ENCODE peak calls at places on chromosomes 4 and X, in nine cellular contexts. K is prostate gland, M is GM12878, B is HCT116, N is transverse colon, W is H1, U is suprapubic skin, X is breast epithelium, G is stomach. I is an unnamed sample.

GRCh38 chrX:6810796-6811195 is 275.9 kb upstream of the VCX3A start:
- DNase-seq in B (no peak), W (no peak), K (no peak), X (no peak), N (no peak), M (no peak), G (no peak), U (no peak), I (no peak)

GRCh38 chr4:182250446-182250845 is 7.2 kb downstream of the TENM3 start:
- DNase-seq in W (no peak), G (no peak), X (no peak), N (no peak), U (no peak), B (no peak), K (no peak), M (no peak), I (no peak)

GRCh38 chr4:109735566-109736454 is 5.9 kb upstream of the PLA2G12A start:
- DNase-seq in N (peak), M (no peak), G (no peak), U (no peak), W (no peak), X (no peak), K (no peak), B (no peak), I (no peak)

GRCh38 chr4:139950568-139950967 is 203.4 kb downstream of the MAML3 start:
- DNase-seq in W (no peak), U (no peak), M (peak), N (no peak), K (no peak), X (no peak), B (no peak), G (no peak), I (peak)

GRCh38 chr4:16289872-16290554 is 63.7 kb upstream of the TAPT1 start:
- DNase-seq in N (no peak), G (no peak), B (peak), K (no peak), W (no peak), U (no peak), X (no peak), M (no peak), I (no peak)

GRCh38 chr4:56863441-56864129 is 42.1 kb upstream of the SPINK2 start:
- DNase-seq in W (no peak), N (no peak), G (no peak), X (no peak), B (no peak), K (no peak), U (no peak), M (no peak), I (no peak)

GRCh38 chr4:57080781-57081650 is 29.2 kb downstream of the IGFBP7 start:
- DNase-seq in U (no peak), B (no peak), N (no peak), K (peak), G (no peak), X (no peak), W (no peak), M (no peak), I (no peak)

GRCh38 chr4:125639182-125639621 is 324.4 kb downstream of the FAT4 start:
- DNase-seq in B (no peak), X (no peak), N (no peak), M (no peak), G (no peak), U (no peak), K (no peak), W (peak), I (no peak)

GRCh38 chrX:129701624-129702069 is 37.1 kb upstream of the XPNPEP2 start:
- DNase-seq in M (no peak), W (no peak), B (no peak), N (peak), U (peak), K (no peak), X (no peak), G (no peak), I (no peak)

GRCh38 chr4:57131849-57132745 is 21.9 kb upstream of the IGFBP7 start:
- DNase-seq in G (no peak), N (no peak), W (no peak), B (no peak), M (no peak), K (peak), X (no peak), U (no peak), I (no peak)

GRCh38 chr4:94765653-94766052 is 7.9 kb downstream of the BMPR1B start:
- DNase-seq in W (no peak), K (no peak), X (no peak), M (no peak), G (no peak), N (no peak), U (no peak), B (no peak), I (no peak)

GRCh38 chr4:146243141-146243882 is 29.0 kb downstream of the REELD1 start:
- DNase-seq in M (peak), N (no peak), U (no peak), K (no peak), W (peak), X (no peak), B (no peak), G (no peak), I (peak)

GRCh38 chrX:19554786-19555185 is 39.5 kb upstream of the MAP3K15 start:
- DNase-seq in K (no peak), W (no peak), N (no peak), M (peak), U (no peak), X (no peak), B (no peak), G (no peak), I (no peak)

GRCh38 chrX:111375747-111376146 is 36.2 kb downstream of the DCX start:
- DNase-seq in U (no peak), G (no peak), B (no peak), X (no peak), K (no peak), M (no peak), N (no peak), W (no peak), I (no peak)

GRCh38 chrX:41828821-41829220 is 94.5 kb downstream of the CASK start:
- DNase-seq in U (no peak), N (no peak), B (no peak), X (no peak), M (no peak), K (no peak), G (no peak), W (no peak), I (no peak)

GRCh38 chr4:107603430-107603829 is 116.6 kb downstream of the PAPSS1 start:
- DNase-seq in U (no peak), X (no peak), G (peak), M (no peak), B (no peak), W (no peak), N (peak), K (peak), I (no peak)

GRCh38 chr4:4761128-4761991 is 98.1 kb upstream of the MSX1 start:
- DNase-seq in M (no peak), K (no peak), B (peak), G (no peak), U (no peak), N (no peak), W (peak), X (no peak), I (no peak)

GRCh38 chr4:52343595-52343994 is 292.5 kb downstream of the SPATA18 start:
- DNase-seq in K (no peak), M (no peak), U (no peak), B (no peak), X (no peak), G (no peak), W (no peak), N (no peak), I (no peak)

GRCh38 chrX:109294097-109294815 is 187.6 kb downstream of the GUCY2F start:
- DNase-seq in W (no peak), M (no peak), X (no peak), B (no peak), N (no peak), G (no peak), U (no peak), K (no peak), I (no peak)

GRCh38 chr4:180434131-180434895 is 1808.9 kb upstream of the TENM3 start:
- DNase-seq in N (no peak), B (no peak), X (no peak), K (no peak), U (no peak), G (no peak), W (no peak), M (peak), I (no peak)

GRCh38 chrX:11188664-11189063 is 77.5 kb downstream of the HCCS start:
- DNase-seq in W (no peak), N (no peak), B (no peak), X (no peak), K (no peak), U (no peak), G (no peak), M (no peak), I (no peak)

GRCh38 chr4:155319506-155319905 is 57.3 kb downstream of the MAP9 start:
- DNase-seq in X (no peak), B (no peak), W (no peak), G (no peak), N (no peak), U (no peak), M (no peak), K (no peak), I (no peak)

DNA sequence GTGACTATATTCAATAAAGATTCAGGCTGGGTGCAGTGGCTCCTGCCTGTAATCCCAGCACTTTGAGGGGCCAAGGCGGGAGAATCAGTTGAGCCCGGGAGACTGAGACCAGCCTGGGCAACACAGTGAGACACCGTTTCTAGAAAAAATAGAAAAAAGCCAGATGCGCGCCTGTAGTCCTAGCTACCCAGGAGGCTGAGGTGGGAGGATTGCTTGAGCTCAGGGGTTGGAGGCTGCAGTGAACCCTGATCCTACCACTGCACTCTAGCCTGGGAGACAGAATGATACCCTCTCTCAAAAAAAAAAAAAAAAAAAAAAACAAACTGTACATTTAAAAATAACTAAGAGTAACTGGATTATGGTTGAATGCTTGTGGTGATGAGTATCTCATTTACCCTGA is 1.1 kb downstream of the NUDT6 start:
- DNase-seq in M (no peak), X (no peak), U (no peak), G (no peak), B (no peak), N (no peak), W (no peak), K (no peak), I (no peak)
- TF ChIP-seq POLR2AphosphoS5 in M (no peak), X (no peak), U (no peak), G (no peak), B (no peak), N (no peak), W (no peak), K (no peak), I (no peak)

GRCh38 chr4:144644368-144645101 is 1.4 kb upstream of the HHIP start:
- DNase-seq in K (no peak), M (no peak), U (no peak), B (no peak), N (no peak), X (no peak), W (no peak), G (no peak), I (no peak)

GRCh38 chr4:144647095-144647959 is 1.4 kb downstream of the HHIP start:
- DNase-seq in X (no peak), G (no peak), M (no peak), U (no peak), K (no peak), W (peak), B (no peak), N (no peak), I (no peak)

GRCh38 chr4:144645102-144645469 is 870 bp upstream of the HHIP start:
- DNase-seq in G (no peak), M (no peak), X (no peak), W (no peak), N (no peak), K (no peak), B (no peak), U (no peak), I (no peak)

GRCh38 chr4:144646523-144647094 is 653 bp downstream of the HHIP start:
- DNase-seq in G (no peak), M (no peak), X (no peak), N (no peak), W (peak), U (no peak), B (no peak), K (no peak), I (no peak)

DNA sequence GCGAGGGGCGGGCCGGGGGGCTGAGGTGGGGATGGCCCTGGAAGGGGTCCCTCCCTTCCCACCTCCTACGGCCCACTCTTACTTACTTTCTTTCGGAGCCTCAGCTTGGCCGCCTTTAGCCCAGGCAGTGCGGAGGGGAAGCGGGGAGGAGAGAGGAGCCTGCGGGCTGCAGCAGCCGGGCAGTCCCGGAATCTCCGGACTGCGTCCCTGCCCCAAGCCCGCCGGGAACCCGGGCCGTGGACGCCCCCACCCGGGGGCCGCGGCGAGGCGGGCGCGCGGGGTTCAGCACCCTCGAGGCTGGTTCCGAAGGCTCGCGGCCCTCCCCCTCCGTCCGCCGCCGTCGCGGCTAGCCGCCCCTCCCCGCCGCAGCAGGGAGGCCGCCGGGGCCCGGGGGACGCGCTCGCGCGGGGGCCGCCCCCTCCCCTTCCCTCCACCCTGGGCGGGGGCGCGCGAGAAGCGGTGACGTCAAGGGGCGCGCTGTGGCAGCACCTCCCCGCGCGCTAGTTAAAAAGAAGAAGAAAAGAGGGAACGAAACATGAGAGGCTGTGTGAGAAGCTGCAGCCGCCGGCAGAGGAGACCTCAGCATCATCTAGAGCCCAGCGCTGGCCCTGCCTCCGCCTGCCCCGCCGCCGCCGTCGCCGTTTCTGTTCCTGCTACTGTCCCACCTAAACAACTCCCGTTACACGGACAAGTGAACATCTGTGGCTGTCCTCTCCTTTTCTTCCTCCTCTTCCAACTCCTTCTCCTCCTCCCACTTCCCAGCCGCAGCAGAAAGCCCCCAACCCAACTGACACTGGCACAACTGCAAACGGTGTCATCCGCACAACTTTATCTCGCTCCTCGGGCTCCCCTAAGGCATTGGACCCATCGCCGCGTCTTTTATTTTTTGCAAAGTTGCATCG is at the start of gene HHIP:
- DNase-seq in B (no peak), K (no peak), U (peak), X (no peak), N (peak), W (peak), G (peak), M (no peak), I (peak)
- TF ChIP-seq POLR2A in B (no peak), K (no peak), U (no peak), X (no peak), N (peak), W (no peak), G (no peak), M (peak), I (no peak)

GRCh38 chrX:153857348-153857903 is 27.1 kb upstream of the PDZD4 start:
- DNase-seq in W (no peak), N (no peak), G (no peak), X (no peak), M (no peak), B (no peak), U (no peak), K (no peak), I (no peak)

GRCh38 chrX:153854702-153855101 is 24.4 kb upstream of the PDZD4 start:
- DNase-seq in X (no peak), U (no peak), N (no peak), B (no peak), G (no peak), M (no peak), K (no peak), W (no peak), I (no peak)

GRCh38 chrX:153851981-153852380 is 21.6 kb upstream of the PDZD4 start:
- DNase-seq in K (no peak), B (no peak), W (no peak), U (no peak), M (no peak), N (no peak), X (no peak), G (no peak), I (no peak)

GRCh38 chrX:153853902-153854267 is 23.5 kb upstream of the PDZD4 start:
- DNase-seq in K (no peak), X (no peak), M (no peak), W (no peak), B (no peak), U (no peak), G (peak), N (no peak), I (no peak)

DNA sequence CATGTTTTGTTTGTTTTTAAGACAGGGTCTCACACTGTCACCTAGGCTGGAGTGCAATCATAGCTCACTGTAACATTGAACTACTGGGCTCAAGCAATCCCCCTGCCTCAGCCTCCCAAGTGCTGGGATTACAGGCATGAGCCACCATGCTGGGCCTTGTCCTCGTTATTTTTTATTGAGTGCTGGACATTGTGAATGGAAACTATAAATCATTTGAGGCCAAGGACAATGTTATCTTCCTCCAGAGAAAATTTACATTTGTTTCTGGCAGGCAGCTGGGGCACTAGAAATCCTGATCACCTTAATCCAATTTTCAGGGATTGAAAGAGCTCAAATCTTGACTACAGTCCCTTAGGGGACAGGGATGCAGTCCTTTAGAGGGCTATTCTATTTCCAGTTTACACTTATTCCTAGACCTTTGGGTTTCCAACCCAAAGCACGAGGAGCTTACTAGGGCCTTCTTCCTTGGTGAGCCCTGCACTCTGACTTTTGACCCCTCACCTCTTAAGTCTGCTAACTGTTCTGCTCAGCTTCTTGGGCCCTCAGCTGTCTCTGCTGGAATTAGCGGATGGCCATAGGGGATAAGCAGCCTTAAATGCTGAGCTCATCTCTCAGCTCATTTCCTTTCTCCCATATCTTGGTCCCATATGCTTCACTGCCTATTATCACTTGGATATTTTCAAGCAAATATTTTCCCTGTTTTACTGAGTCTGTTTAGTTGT is 23.0 kb upstream of the PDZD4 start:
- DNase-seq in K (no peak), U (no peak), B (no peak), X (no peak), G (peak), M (no peak), W (no peak), N (no peak), I (no peak)
- TF ChIP-seq POLR2AphosphoS5 in K (no peak), U (no peak), B (no peak), X (no peak), G (no peak), M (no peak), W (no peak), N (no peak), I (no peak)

GRCh38 chrX:152830312-152831305 is at the start of the genes CETN2 and NSDHL:
- DNase-seq in K (peak), G (peak), B (peak), X (peak), N (peak), W (peak), M (peak), U (peak), I (peak)
- TF ChIP-seq POLR2A in K (peak), G (no peak), B (no peak), X (no peak), N (peak), W (peak), M (peak), U (no peak), I (peak)

DNA sequence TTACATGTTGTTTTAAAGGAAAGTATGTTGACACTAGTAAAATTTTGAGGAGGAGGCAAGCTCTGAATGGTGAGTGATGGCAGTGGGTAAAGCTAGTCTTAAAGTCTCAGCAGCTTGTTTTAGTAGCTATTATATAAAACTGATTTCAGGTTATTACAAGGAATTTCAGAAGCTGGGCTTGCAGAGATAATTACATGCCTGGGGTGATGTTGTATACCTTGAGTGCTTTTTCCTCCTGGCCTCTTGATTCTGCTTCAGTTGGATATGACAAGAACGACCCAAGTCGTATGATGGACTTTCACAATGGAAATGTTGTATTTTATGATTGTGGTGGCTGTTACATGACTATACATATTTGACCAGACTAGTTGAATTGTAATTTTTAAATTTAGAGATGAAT is 175.5 kb upstream of the ADGRL3 start:
- DNase-seq in N (no peak), K (no peak), U (no peak), G (no peak), M (no peak), B (no peak), W (no peak), X (no peak), I (no peak)
- TF ChIP-seq POLR2AphosphoS5 in N (no peak), K (no peak), U (no peak), G (no peak), M (no peak), B (no peak), W (no peak), X (no peak), I (no peak)

I was measured in GM12892.